ENCODE peak calls at places on chromosome 15, in seven cellular contexts. Z, I, H, P, R, F and Q are unnamed samples.

GRCh38 chr15:51077565-51078153 is 17.0 kb downstream of the TNFAIP8L3 start:
- DNase-seq in Z (peak), I (peak), H (peak), P (no peak), R (peak), F (peak), Q (no peak)

GRCh38 chr15:55970286-55970685 is 23.1 kb downstream of the NEDD4 start:
- DNase-seq in Z (no peak), I (no peak), H (no peak), P (no peak), R (no peak), F (no peak), Q (no peak)

GRCh38 chr15:95302206-95302605 is 1028.3 kb upstream of the NR2F2 start:
- DNase-seq in Z (no peak), I (no peak), H (no peak), P (no peak), R (no peak), F (peak), Q (peak)

GRCh38 chr15:73573572-73573971 is 59.6 kb downstream of the NPTN start:
- DNase-seq in Z (peak), I (peak), H (no peak), P (no peak), R (no peak), F (no peak), Q (no peak)

GRCh38 chr15:79962178-79962577 is 8.8 kb downstream of the BCL2A1 start:
- DNase-seq in Z (no peak), I (no peak), H (no peak), P (peak), R (no peak), F (no peak), Q (peak)

GRCh38 chr15:38354321-38354929 is 99.5 kb upstream of the FAM98B start:
- DNase-seq in Z (peak), I (peak), H (peak), P (peak), R (peak), F (peak), Q (no peak)

GRCh38 chr15:49370782-49371181 is 52.3 kb upstream of the FGF7 start:
- DNase-seq in Z (no peak), I (peak), H (no peak), P (no peak), R (no peak), F (no peak), Q (no peak)

GRCh38 chr15:91098451-91098850 is 1.6 kb upstream of the SV2B start:
- DNase-seq in Z (no peak), I (no peak), H (no peak), P (no peak), R (no peak), F (no peak), Q (no peak)

GRCh38 chr15:66931768-66932633 is 133.4 kb upstream of the SMAD3 start:
- DNase-seq in Z (peak), I (peak), H (no peak), P (no peak), R (no peak), F (peak), Q (no peak)

GRCh38 chr15:78263351-78263781 is 996 bp upstream of the DNAJA4 start:
- DNase-seq in Z (no peak), I (no peak), H (no peak), P (no peak), R (no peak), F (no peak), Q (no peak)

GRCh38 chr15:44541282-44541958 is 4.5 kb downstream of the EIF3J start:
- DNase-seq in Z (peak), I (peak), H (no peak), P (no peak), R (no peak), F (peak), Q (no peak)

GRCh38 chr15:100732359-100733055 is 130.1 kb downstream of the ASB7 start:
- DNase-seq in Z (peak), I (no peak), H (no peak), P (no peak), R (no peak), F (no peak), Q (no peak)

GRCh38 chr15:38688761-38689160 is 124.1 kb upstream of the RASGRP1 start:
- DNase-seq in Z (no peak), I (no peak), H (peak), P (no peak), R (peak), F (peak), Q (no peak)

GRCh38 chr15:77192451-77192850 is 121.5 kb upstream of the TSPAN3 start:
- DNase-seq in Z (no peak), I (no peak), H (no peak), P (no peak), R (no peak), F (no peak), Q (no peak)

GRCh38 chr15:40282144-40282869 is 557 bp downstream of the ANKRD63 start:
- DNase-seq in Z (peak), I (no peak), H (peak), P (peak), R (no peak), F (peak), Q (no peak)

GRCh38 chr15:90876046-90876445 is 7.7 kb downstream of the FURIN start:
- DNase-seq in Z (no peak), I (no peak), H (no peak), P (no peak), R (no peak), F (no peak), Q (no peak)

GRCh38 chr15:77474310-77474986 is 53.8 kb downstream of the HMG20A start:
- DNase-seq in Z (no peak), I (no peak), H (no peak), P (no peak), R (no peak), F (no peak), Q (no peak)

GRCh38 chr15:55774113-55774970 is 31.4 kb upstream of the PRTG start:
- DNase-seq in Z (peak), I (no peak), H (peak), P (no peak), R (peak), F (peak), Q (no peak)

GRCh38 chr15:65641723-65642475 is 20.2 kb downstream of the SLC24A1 start:
- DNase-seq in Z (no peak), I (no peak), H (no peak), P (no peak), R (no peak), F (no peak), Q (no peak)

GRCh38 chr15:37823601-37824275 is 110.7 kb upstream of the TMCO5A start:
- DNase-seq in Z (no peak), I (no peak), H (no peak), P (no peak), R (no peak), F (no peak), Q (no peak)

GRCh38 chr15:66939451-66940023 is 125.9 kb upstream of the SMAD3 start:
- DNase-seq in Z (no peak), I (no peak), H (no peak), P (no peak), R (no peak), F (no peak), Q (no peak)

GRCh38 chr15:83794209-83794608 is 140.3 kb downstream of the ADAMTSL3 start:
- DNase-seq in Z (no peak), I (no peak), H (no peak), P (no peak), R (no peak), F (no peak), Q (no peak)

GRCh38 chr15:86489992-86490391 is 410.3 kb downstream of the AGBL1 start:
- DNase-seq in Z (no peak), I (no peak), H (no peak), P (no peak), R (no peak), F (no peak), Q (no peak)

GRCh38 chr15:37824717-37825382 is 109.6 kb upstream of the TMCO5A start:
- DNase-seq in Z (peak), I (peak), H (no peak), P (peak), R (no peak), F (peak), Q (no peak)

GRCh38 chr15:77528968-77529319 is 103.8 kb downstream of the LINGO1 start:
- DNase-seq in Z (no peak), I (no peak), H (no peak), P (no peak), R (no peak), F (no peak), Q (no peak)

GRCh38 chr15:74013374-74013893 is 18.9 kb downstream of the PML start:
- DNase-seq in Z (no peak), I (no peak), H (no peak), P (no peak), R (no peak), F (no peak), Q (no peak)

GRCh38 chr15:53110999-53111398 is 320.9 kb upstream of the ONECUT1 start:
- DNase-seq in Z (no peak), I (no peak), H (no peak), P (no peak), R (no peak), F (no peak), Q (no peak)

GRCh38 chr15:57861805-57862586 is 155.5 kb downstream of the POLR2M start:
- DNase-seq in Z (peak), I (peak), H (no peak), P (no peak), R (no peak), F (peak), Q (no peak)

GRCh38 chr15:56798639-56799038 is 65.3 kb upstream of the ZNF280D start:
- DNase-seq in Z (no peak), I (no peak), H (peak), P (no peak), R (peak), F (peak), Q (no peak)

GRCh38 chr15:70266412-70267089 is 168.8 kb upstream of the TLE3 start:
- DNase-seq in Z (peak), I (no peak), H (no peak), P (peak), R (no peak), F (peak), Q (peak)

GRCh38 chr15:40313531-40314398 is 6.0 kb upstream of the PLCB2 start:
- DNase-seq in Z (peak), I (peak), H (no peak), P (peak), R (no peak), F (peak), Q (peak)

GRCh38 chr15:100439566-100439965 is 89.2 kb downstream of the CERS3 start:
- DNase-seq in Z (no peak), I (no peak), H (no peak), P (no peak), R (no peak), F (no peak), Q (no peak)